ENCODE peak calls at places on chromosome 19, in ten cellular contexts. One of them, this sample, is unnamed. For H3K27me3, the result is how much of the 10 kb centered on the place peaks cover.

GRCh38 chr19:16445238-16446107 is 26.3 kb downstream of the EPS15L1 start:
- DNase-seq in ovary: no peak
- DNase-seq in IMR-90: peak
- DNase-seq in uterus: no peak
- DNase-seq in esophagus squamous epithelium: no peak
- DNase-seq in body of pancreas: no peak
- DNase-seq in heart left ventricle: no peak
- DNase-seq in transverse colon: peak
- DNase-seq in HepG2: peak
- DNase-seq in breast epithelium: no peak
- DNase-seq in this sample: no peak

GRCh38 chr19:54253331-54254194 is 3.5 kb downstream of the LILRB5 start:
- DNase-seq in esophagus squamous epithelium: no peak
- DNase-seq in IMR-90: no peak
- DNase-seq in breast epithelium: no peak
- DNase-seq in transverse colon: no peak
- DNase-seq in body of pancreas: no peak
- DNase-seq in heart left ventricle: no peak
- DNase-seq in ovary: no peak
- DNase-seq in HepG2: no peak
- DNase-seq in uterus: no peak
- DNase-seq in this sample: no peak

GRCh38 chr19:9916719-9917118 is 19.6 kb downstream of the OLFM2 start:
- DNase-seq in esophagus squamous epithelium: no peak
- DNase-seq in transverse colon: no peak
- DNase-seq in IMR-90: no peak
- DNase-seq in breast epithelium: no peak
- DNase-seq in body of pancreas: no peak
- DNase-seq in uterus: no peak
- DNase-seq in HepG2: no peak
- DNase-seq in heart left ventricle: no peak
- DNase-seq in ovary: no peak
- DNase-seq in this sample: no peak

GRCh38 chr19:16252459-16253205 is 54.9 kb downstream of the AP1M1 start:
- DNase-seq in esophagus squamous epithelium: no peak
- DNase-seq in transverse colon: peak
- DNase-seq in ovary: no peak
- DNase-seq in heart left ventricle: peak
- DNase-seq in body of pancreas: no peak
- DNase-seq in IMR-90: no peak
- DNase-seq in HepG2: no peak
- DNase-seq in uterus: no peak
- DNase-seq in breast epithelium: no peak
- DNase-seq in this sample: peak

GRCh38 chr19:29003641-29004409 is 209.1 kb downstream of the UQCRFS1 start:
- DNase-seq in esophagus squamous epithelium: no peak
- DNase-seq in ovary: no peak
- DNase-seq in heart left ventricle: no peak
- DNase-seq in IMR-90: no peak
- DNase-seq in transverse colon: no peak
- DNase-seq in uterus: no peak
- DNase-seq in body of pancreas: no peak
- DNase-seq in HepG2: no peak
- DNase-seq in breast epithelium: no peak
- DNase-seq in this sample: no peak

GRCh38 chr19:57280913-57281425 is 684 bp downstream of the ZNF460 start:
- DNase-seq in uterus: no peak
- DNase-seq in HepG2: no peak
- DNase-seq in body of pancreas: no peak
- DNase-seq in breast epithelium: no peak
- DNase-seq in IMR-90: no peak
- DNase-seq in heart left ventricle: no peak
- DNase-seq in ovary: no peak
- DNase-seq in transverse colon: no peak
- DNase-seq in esophagus squamous epithelium: no peak
- DNase-seq in this sample: no peak

GRCh38 chr19:15161028-15161984 is 39.5 kb downstream of the NOTCH3 start:
- DNase-seq in breast epithelium: no peak
- DNase-seq in uterus: no peak
- DNase-seq in esophagus squamous epithelium: no peak
- DNase-seq in body of pancreas: no peak
- DNase-seq in HepG2: peak
- DNase-seq in ovary: no peak
- DNase-seq in transverse colon: no peak
- DNase-seq in heart left ventricle: no peak
- DNase-seq in IMR-90: peak
- DNase-seq in this sample: peak

GRCh38 chr19:53910170-53910518 is 1.1 kb downstream of the CACNG7 start:
- DNase-seq in body of pancreas: no peak
- DNase-seq in transverse colon: no peak
- DNase-seq in HepG2: no peak
- DNase-seq in esophagus squamous epithelium: no peak
- DNase-seq in uterus: no peak
- DNase-seq in ovary: no peak
- DNase-seq in heart left ventricle: no peak
- DNase-seq in breast epithelium: no peak
- DNase-seq in IMR-90: no peak
- DNase-seq in this sample: no peak

GRCh38 chr19:4693471-4694121 is 23.5 kb upstream of the MYDGF start:
- DNase-seq in uterus: no peak
- DNase-seq in HepG2: no peak
- DNase-seq in body of pancreas: no peak
- DNase-seq in heart left ventricle: no peak
- DNase-seq in ovary: no peak
- DNase-seq in breast epithelium: no peak
- DNase-seq in IMR-90: no peak
- DNase-seq in transverse colon: no peak
- DNase-seq in esophagus squamous epithelium: no peak
- DNase-seq in this sample: no peak

GRCh38 chr19:4088975-4089374 is 22.3 kb upstream of the ZBTB7A start:
- DNase-seq in uterus: no peak
- DNase-seq in transverse colon: no peak
- DNase-seq in HepG2: no peak
- DNase-seq in heart left ventricle: no peak
- DNase-seq in body of pancreas: no peak
- DNase-seq in breast epithelium: no peak
- DNase-seq in IMR-90: no peak
- DNase-seq in ovary: no peak
- DNase-seq in esophagus squamous epithelium: no peak
- DNase-seq in this sample: no peak

GRCh38 chr19:15373644-15374043 is 5.9 kb downstream of the AKAP8 start:
- DNase-seq in breast epithelium: no peak
- DNase-seq in HepG2: no peak
- DNase-seq in body of pancreas: no peak
- DNase-seq in heart left ventricle: no peak
- DNase-seq in IMR-90: no peak
- DNase-seq in transverse colon: no peak
- DNase-seq in uterus: no peak
- DNase-seq in esophagus squamous epithelium: no peak
- DNase-seq in ovary: no peak
- DNase-seq in this sample: no peak

GRCh38 chr19:28737021-28737525 is 475.9 kb downstream of the UQCRFS1 start:
- DNase-seq in IMR-90: peak
- DNase-seq in HepG2: peak
- DNase-seq in ovary: no peak
- DNase-seq in esophagus squamous epithelium: no peak
- DNase-seq in body of pancreas: no peak
- DNase-seq in uterus: no peak
- DNase-seq in transverse colon: no peak
- DNase-seq in breast epithelium: no peak
- DNase-seq in heart left ventricle: no peak
- DNase-seq in this sample: peak

GRCh38 chr19:40416918-40417713 is 3.9 kb upstream of the PRX start:
- DNase-seq in heart left ventricle: peak
- DNase-seq in transverse colon: peak
- DNase-seq in body of pancreas: peak
- DNase-seq in HepG2: peak
- DNase-seq in esophagus squamous epithelium: no peak
- DNase-seq in IMR-90: peak
- DNase-seq in uterus: no peak
- DNase-seq in ovary: no peak
- DNase-seq in breast epithelium: peak
- DNase-seq in this sample: no peak

GRCh38 chr19:51719251-51719901 is 4.4 kb downstream of the HAS1 start:
- DNase-seq in esophagus squamous epithelium: no peak
- DNase-seq in IMR-90: no peak
- DNase-seq in transverse colon: no peak
- DNase-seq in body of pancreas: no peak
- DNase-seq in heart left ventricle: no peak
- DNase-seq in ovary: no peak
- DNase-seq in uterus: no peak
- DNase-seq in HepG2: no peak
- DNase-seq in breast epithelium: no peak
- DNase-seq in this sample: no peak
- H3K27me3 ChIP-seq in esophagus squamous epithelium: half or more
- H3K27me3 ChIP-seq in IMR-90: half or more
- H3K27me3 ChIP-seq in transverse colon: half or more
- H3K27me3 ChIP-seq in body of pancreas: under half
- H3K27me3 ChIP-seq in heart left ventricle: under half
- H3K27me3 ChIP-seq in ovary: under half
- H3K27me3 ChIP-seq in uterus: under half
- H3K27me3 ChIP-seq in HepG2: under half
- H3K27me3 ChIP-seq in breast epithelium: under half
- H3K27me3 ChIP-seq in this sample: under half

GRCh38 chr19:593055-593454 is 3.4 kb downstream of the HCN2 start:
- DNase-seq in ovary: no peak
- DNase-seq in uterus: no peak
- DNase-seq in heart left ventricle: no peak
- DNase-seq in IMR-90: no peak
- DNase-seq in transverse colon: no peak
- DNase-seq in breast epithelium: no peak
- DNase-seq in esophagus squamous epithelium: no peak
- DNase-seq in HepG2: no peak
- DNase-seq in body of pancreas: no peak
- DNase-seq in this sample: no peak

GRCh38 chr19:592101-592500 is 2.4 kb downstream of the HCN2 start:
- DNase-seq in heart left ventricle: no peak
- DNase-seq in breast epithelium: no peak
- DNase-seq in body of pancreas: no peak
- DNase-seq in transverse colon: no peak
- DNase-seq in uterus: no peak
- DNase-seq in IMR-90: no peak
- DNase-seq in esophagus squamous epithelium: no peak
- DNase-seq in HepG2: no peak
- DNase-seq in ovary: no peak
- DNase-seq in this sample: no peak

GRCh38 chr19:595326-596262 is 5.9 kb downstream of the HCN2 start:
- DNase-seq in transverse colon: no peak
- DNase-seq in body of pancreas: no peak
- DNase-seq in IMR-90: no peak
- DNase-seq in ovary: no peak
- DNase-seq in esophagus squamous epithelium: no peak
- DNase-seq in uterus: no peak
- DNase-seq in HepG2: no peak
- DNase-seq in breast epithelium: no peak
- DNase-seq in heart left ventricle: no peak
- DNase-seq in this sample: no peak

GRCh38 chr19:594265-594870 is 4.7 kb downstream of the HCN2 start:
- DNase-seq in breast epithelium: no peak
- DNase-seq in uterus: no peak
- DNase-seq in body of pancreas: no peak
- DNase-seq in esophagus squamous epithelium: no peak
- DNase-seq in IMR-90: no peak
- DNase-seq in ovary: no peak
- DNase-seq in HepG2: no peak
- DNase-seq in transverse colon: no peak
- DNase-seq in heart left ventricle: no peak
- DNase-seq in this sample: no peak

DNA sequence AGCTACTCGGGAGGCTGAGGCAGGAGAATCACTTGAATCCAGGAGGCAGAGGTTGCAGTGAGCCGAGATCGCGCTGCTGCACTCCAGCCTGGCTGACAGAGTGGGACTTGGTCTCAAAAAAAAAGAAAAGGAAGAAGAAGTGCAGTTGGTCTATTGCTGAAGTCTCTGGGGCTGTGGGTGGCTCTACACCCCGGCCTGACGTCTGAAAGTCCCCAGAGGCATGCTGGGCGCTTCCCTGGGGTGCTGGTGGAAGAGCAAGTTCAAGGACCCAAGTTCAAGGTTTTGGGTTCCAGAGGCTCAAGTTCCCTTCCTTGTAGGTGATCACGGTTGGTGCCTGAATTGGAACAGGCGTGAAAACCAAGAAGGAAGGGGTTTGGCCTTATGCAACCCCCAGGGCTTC is 3.8 kb downstream of the HCN2 start:
- DNase-seq in uterus: no peak
- DNase-seq in heart left ventricle: no peak
- DNase-seq in transverse colon: no peak
- DNase-seq in IMR-90: no peak
- DNase-seq in HepG2: no peak
- DNase-seq in breast epithelium: no peak
- DNase-seq in esophagus squamous epithelium: no peak
- DNase-seq in body of pancreas: no peak
- DNase-seq in ovary: no peak
- DNase-seq in this sample: no peak
- TF ChIP-seq POLR2A in uterus: no peak
- TF ChIP-seq POLR2A in heart left ventricle: no peak
- TF ChIP-seq POLR2A in transverse colon: no peak
- TF ChIP-seq POLR2A in IMR-90: no peak
- TF ChIP-seq POLR2A in HepG2: no peak
- TF ChIP-seq POLR2A in breast epithelium: no peak
- TF ChIP-seq POLR2A in esophagus squamous epithelium: no peak
- TF ChIP-seq POLR2A in body of pancreas: no peak
- TF ChIP-seq POLR2A in ovary: no peak
- TF ChIP-seq POLR2A in this sample: no peak

GRCh38 chr19:55353356-55353802 is 1.1 kb downstream of the COX6B2 start:
- DNase-seq in uterus: no peak
- DNase-seq in IMR-90: no peak
- DNase-seq in HepG2: no peak
- DNase-seq in body of pancreas: no peak
- DNase-seq in heart left ventricle: no peak
- DNase-seq in ovary: no peak
- DNase-seq in transverse colon: no peak
- DNase-seq in breast epithelium: no peak
- DNase-seq in esophagus squamous epithelium: no peak
- DNase-seq in this sample: no peak
- H3K27me3 ChIP-seq in uterus: under half
- H3K27me3 ChIP-seq in IMR-90: under half
- H3K27me3 ChIP-seq in HepG2: half or more
- H3K27me3 ChIP-seq in body of pancreas: under half
- H3K27me3 ChIP-seq in heart left ventricle: under half
- H3K27me3 ChIP-seq in ovary: under half
- H3K27me3 ChIP-seq in transverse colon: half or more
- H3K27me3 ChIP-seq in breast epithelium: under half
- H3K27me3 ChIP-seq in esophagus squamous epithelium: half or more
- H3K27me3 ChIP-seq in this sample: under half

DNA sequence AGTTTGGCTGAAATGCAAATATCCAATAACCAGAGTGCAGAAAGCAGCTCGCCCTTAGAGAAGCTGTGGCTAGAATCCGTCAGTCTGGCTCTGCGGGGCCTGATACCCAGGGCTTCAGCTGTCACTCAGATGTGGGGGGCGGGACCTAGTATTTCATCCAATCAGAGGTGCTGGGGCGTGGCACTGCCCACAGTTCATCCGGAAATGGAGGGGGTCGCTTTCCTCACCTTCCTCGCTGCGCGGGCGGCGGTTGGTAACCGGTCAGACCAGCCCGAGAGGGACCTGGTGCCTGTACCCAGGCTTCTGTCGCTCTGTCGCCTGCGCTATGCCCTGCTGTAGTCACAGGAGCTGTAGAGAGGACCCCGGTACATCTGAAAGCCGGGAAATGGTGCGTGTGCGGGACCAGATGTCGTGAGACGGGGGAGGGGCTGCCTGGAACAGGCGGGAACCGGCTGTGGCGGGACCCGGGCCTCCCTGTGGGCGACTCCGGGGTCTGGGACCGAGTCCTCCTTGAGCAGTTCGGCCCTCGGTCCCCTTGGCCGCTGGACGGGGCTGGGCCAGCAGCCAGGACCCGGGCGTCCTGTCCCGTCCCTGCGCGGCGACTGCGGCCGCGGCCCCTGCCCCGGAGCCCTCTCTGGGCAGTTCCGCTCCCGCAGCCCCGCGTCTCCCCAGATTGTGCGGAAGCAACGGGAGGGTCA is at the start of gene ZNF700:
- DNase-seq in ovary: peak
- DNase-seq in breast epithelium: peak
- DNase-seq in body of pancreas: peak
- DNase-seq in esophagus squamous epithelium: peak
- DNase-seq in uterus: peak
- DNase-seq in IMR-90: peak
- DNase-seq in heart left ventricle: peak
- DNase-seq in transverse colon: peak
- DNase-seq in HepG2: peak
- DNase-seq in this sample: peak
- TF ChIP-seq POLR2A in ovary: peak
- TF ChIP-seq POLR2A in breast epithelium: peak
- TF ChIP-seq POLR2A in body of pancreas: peak
- TF ChIP-seq POLR2A in esophagus squamous epithelium: no peak
- TF ChIP-seq POLR2A in uterus: peak
- TF ChIP-seq POLR2A in IMR-90: peak
- TF ChIP-seq POLR2A in heart left ventricle: no peak
- TF ChIP-seq POLR2A in transverse colon: peak
- TF ChIP-seq POLR2A in HepG2: peak
- TF ChIP-seq POLR2A in this sample: peak

This sample was measured in adrenal gland.